ENCODE peak calls at places on chromosomes 11 and 22, in six cellular contexts. Z is tibial artery, P is tibial nerve, J is IMR-90, G is SK-N-SH, U is gastrocnemius medialis. D is an unnamed sample. For H3K9me3, the result is how much of the 10 kb centered on the place peaks cover.

GRCh38 chr11:61054927-61055562 is 47.2 kb upstream of the CD5 start:
- DNase-seq in Z (no peak), P (no peak), J (no peak), G (no peak), U (no peak), D (no peak)

GRCh38 chr11:116173506-116173905 is 599.3 kb downstream of the BUD13 start:
- DNase-seq in Z (no peak), P (no peak), J (no peak), G (no peak), U (no peak), D (no peak)

GRCh38 chr11:126578021-126578420 is 222.5 kb downstream of the ST3GAL4 start:
- DNase-seq in Z (no peak), P (no peak), J (no peak), G (no peak), U (no peak), D (no peak)

GRCh38 chr22:20052309-20053250 is 27.5 kb upstream of the DGCR8 start:
- DNase-seq in Z (no peak), P (no peak), J (no peak), G (no peak), U (no peak), D (no peak)

GRCh38 chr11:69308531-69308930 is 14.6 kb downstream of the MYEOV start:
- DNase-seq in Z (no peak), P (no peak), J (no peak), G (no peak), U (no peak), D (no peak)

GRCh38 chr22:27386186-27386585 is 415.4 kb downstream of the MN1 start:
- DNase-seq in Z (no peak), P (no peak), J (no peak), G (no peak), U (no peak), D (no peak)

GRCh38 chr11:71062199-71062598 is 190.2 kb downstream of the SHANK2 start:
- DNase-seq in Z (no peak), P (no peak), J (no peak), G (no peak), U (no peak), D (no peak)

GRCh38 chr11:1619449-1619848 is 2.5 kb downstream of the KRTAP5-4 start:
- DNase-seq in Z (no peak), P (no peak), J (peak), G (no peak), U (no peak), D (no peak)

GRCh38 chr22:18042685-18043084 is 18.3 kb upstream of the MICAL3 start:
- DNase-seq in Z (no peak), P (no peak), J (no peak), G (no peak), U (peak), D (no peak)

GRCh38 chr11:47264119-47264915 is 5.6 kb upstream of the MADD start:
- DNase-seq in Z (no peak), P (no peak), J (peak), G (no peak), U (no peak), D (no peak)

GRCh38 chr11:57641426-57641825 is 8.3 kb downstream of the YPEL4 start:
- DNase-seq in Z (no peak), P (no peak), J (peak), G (peak), U (no peak), D (peak)

GRCh38 chr11:78465169-78465942 is 47.7 kb upstream of the GAB2 start:
- DNase-seq in Z (no peak), P (no peak), J (no peak), G (no peak), U (no peak), D (no peak)

GRCh38 chr11:10604340-10604748 is 35.9 kb upstream of the LYVE1 start:
- DNase-seq in Z (peak), P (peak), J (peak), G (no peak), U (peak), D (peak)

GRCh38 chr11:100152751-100153150 is 534.3 kb upstream of the ARHGAP42 start:
- DNase-seq in Z (no peak), P (no peak), J (no peak), G (no peak), U (no peak), D (no peak)

GRCh38 chr11:119518746-119519382 is 95.9 kb upstream of the THY1 start:
- DNase-seq in Z (no peak), P (no peak), J (peak), G (no peak), U (no peak), D (peak)

GRCh38 chr11:59197990-59198389 is 14.7 kb downstream of the MPEG1 start:
- DNase-seq in Z (peak), P (peak), J (peak), G (no peak), U (peak), D (no peak)

GRCh38 chr22:20526628-20527355 is 19.4 kb downstream of the MED15 start:
- DNase-seq in Z (no peak), P (no peak), J (peak), G (no peak), U (no peak), D (no peak)

GRCh38 chr22:19719488-19720021 is 3.8 kb upstream of the GP1BB start:
- DNase-seq in Z (no peak), P (no peak), J (no peak), G (no peak), U (no peak), D (no peak)

GRCh38 chr11:126834149-126834548 is 166.4 kb downstream of the KIRREL3 start:
- DNase-seq in Z (no peak), P (no peak), J (peak), G (no peak), U (no peak), D (no peak)

GRCh38 chr22:44584256-44584902 is 86.3 kb upstream of the RTL6 start:
- DNase-seq in Z (no peak), P (no peak), J (no peak), G (no peak), U (peak), D (no peak)

GRCh38 chr11:34214961-34215805 is 109.8 kb downstream of the NAT10 start:
- DNase-seq in Z (no peak), P (no peak), J (peak), G (no peak), U (no peak), D (no peak)

GRCh38 chr11:1832181-1832988 is 2.4 kb upstream of the SYT8 start:
- DNase-seq in Z (no peak), P (no peak), J (no peak), G (peak), U (no peak), D (peak)

GRCh38 chr11:14119357-14119756 is 156.8 kb downstream of the SPON1 start:
- DNase-seq in Z (no peak), P (no peak), J (no peak), G (no peak), U (no peak), D (no peak)

GRCh38 chr22:37516456-37516855 is 2.8 kb downstream of the CARD10 start:
- DNase-seq in Z (no peak), P (no peak), J (no peak), G (no peak), U (no peak), D (no peak)

GRCh38 chr22:47456031-47456430 is 693.6 kb downstream of the TBC1D22A start:
- DNase-seq in Z (no peak), P (no peak), J (no peak), G (no peak), U (no peak), D (no peak)

GRCh38 chr22:47457509-47458300 is 695.3 kb downstream of the TBC1D22A start:
- DNase-seq in Z (no peak), P (no peak), J (no peak), G (no peak), U (no peak), D (no peak)

GRCh38 chr22:47457021-47457420 is 694.6 kb downstream of the TBC1D22A start:
- DNase-seq in Z (no peak), P (no peak), J (no peak), G (no peak), U (no peak), D (no peak)

GRCh38 chr22:47460870-47461269 is 698.4 kb downstream of the TBC1D22A start:
- DNase-seq in Z (no peak), P (no peak), J (no peak), G (no peak), U (no peak), D (no peak)

GRCh38 chr22:47458348-47458747 is 695.9 kb downstream of the TBC1D22A start:
- DNase-seq in Z (no peak), P (no peak), J (no peak), G (no peak), U (no peak), D (no peak)
- H3K9me3 ChIP-seq in Z (under half), P (under half), J (under half), G (under half), U (under half), D (under half)

GRCh38 chr11:20453657-20454316 is 66.3 kb downstream of the PRMT3 start:
- DNase-seq in Z (no peak), P (no peak), J (no peak), G (peak), U (no peak), D (no peak)

GRCh38 chr11:20459865-20460264 is 72.3 kb downstream of the PRMT3 start:
- DNase-seq in Z (no peak), P (no peak), J (no peak), G (no peak), U (no peak), D (no peak)

GRCh38 chr11:20457001-20457768 is 69.7 kb downstream of the PRMT3 start:
- DNase-seq in Z (no peak), P (no peak), J (no peak), G (no peak), U (no peak), D (no peak)

GRCh38 chr11:20458905-20459632 is 71.6 kb downstream of the PRMT3 start:
- DNase-seq in Z (no peak), P (no peak), J (no peak), G (peak), U (no peak), D (no peak)

DNA sequence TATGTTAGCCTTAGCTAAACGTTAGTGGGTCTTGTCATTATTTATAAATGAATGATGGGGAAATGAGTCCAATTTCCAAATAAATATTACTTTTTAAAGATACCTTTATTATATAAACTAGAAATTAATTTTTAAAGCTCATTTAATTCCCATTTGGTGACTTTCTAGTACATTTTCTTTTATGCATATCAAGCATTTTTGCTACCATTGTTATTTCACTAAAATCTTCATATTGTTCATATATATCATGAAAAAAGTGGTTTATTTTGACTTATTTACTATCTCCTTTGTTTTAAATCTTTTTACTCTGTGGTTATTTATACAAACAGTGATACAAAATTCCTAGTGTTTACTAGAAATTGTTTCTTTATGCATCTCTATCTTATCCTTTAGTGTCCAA is 70.4 kb downstream of the PRMT3 start:
- DNase-seq in Z (no peak), P (no peak), J (no peak), G (no peak), U (no peak), D (no peak)
- H3K4me3 ChIP-seq in Z (no peak), P (no peak), J (no peak), G (no peak), U (no peak), D (no peak)

GRCh38 chr11:6991227-6991626 is 28.9 kb downstream of the ZNF214 start:
- DNase-seq in Z (no peak), P (no peak), J (no peak), G (no peak), U (no peak), D (no peak)

GRCh38 chr11:6992026-6992425 is 28.1 kb downstream of the ZNF214 start:
- DNase-seq in Z (no peak), P (no peak), J (peak), G (no peak), U (no peak), D (no peak)

GRCh38 chr11:6992457-6993431 is 27.4 kb downstream of the ZNF214 start:
- DNase-seq in Z (no peak), P (no peak), J (peak), G (no peak), U (no peak), D (no peak)

DNA sequence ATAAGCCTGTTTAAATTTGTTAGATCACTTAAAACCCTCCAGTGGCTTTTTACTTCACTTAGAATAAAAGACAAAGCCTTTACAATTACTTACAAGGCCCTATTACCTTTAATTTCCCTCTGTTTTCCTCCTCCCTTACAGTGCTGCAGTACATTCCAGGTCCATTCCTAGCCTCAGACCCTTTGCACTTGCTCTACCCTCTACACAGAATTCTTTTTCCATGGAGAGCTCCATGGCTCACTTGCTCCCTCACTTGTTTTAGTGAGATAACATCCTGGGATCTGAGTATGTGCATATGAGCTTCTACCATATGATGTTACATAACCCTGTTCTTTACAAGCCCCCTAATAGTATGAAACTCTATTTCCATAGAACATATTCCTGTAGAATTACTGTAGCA is 24.4 kb downstream of the ZNF214 start:
- DNase-seq in Z (no peak), P (no peak), J (no peak), G (no peak), U (no peak), D (no peak)
- TF ChIP-seq CTCF in Z (no peak), P (no peak), J (no peak), G (no peak), U (no peak), D (no peak)

GRCh38 chr11:125551835-125552342 is 17.4 kb upstream of the EI24 start:
- DNase-seq in Z (no peak), P (no peak), J (no peak), G (no peak), U (no peak), D (no peak)
- H3K9me3 ChIP-seq in Z (under half), P (under half), J (under half), G (under half), U (under half), D (under half)

DNA sequence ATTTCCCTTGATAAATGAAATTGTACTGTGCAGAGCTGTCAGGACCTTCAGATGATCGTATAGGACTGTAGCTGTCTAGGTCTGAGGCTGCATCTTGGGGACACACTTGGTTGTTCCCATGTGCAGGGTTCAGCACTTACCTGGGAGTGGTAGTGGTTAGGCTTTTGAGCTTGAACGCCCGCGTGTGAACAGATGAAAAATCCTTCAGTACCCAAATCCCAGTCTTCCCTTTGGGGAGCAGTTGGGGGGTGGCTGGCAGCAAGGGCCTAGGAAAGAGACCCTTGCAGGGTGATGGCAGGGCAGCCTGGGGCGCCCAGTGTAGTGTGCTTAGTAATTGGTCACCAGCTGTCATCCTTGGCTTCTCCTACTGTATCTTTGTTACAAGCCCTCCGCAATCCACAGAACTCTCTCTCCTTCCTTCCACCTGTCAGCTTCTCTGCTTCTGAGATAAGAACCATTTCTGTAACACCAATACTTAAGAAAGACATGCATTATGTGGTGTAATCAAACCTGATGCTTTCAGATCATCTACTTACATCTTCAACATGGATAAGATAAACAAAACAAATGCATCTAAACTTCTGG is 64.6 kb downstream of the MORC2 start:
- DNase-seq in Z (no peak), P (no peak), J (no peak), G (no peak), U (no peak), D (no peak)
- H3K4me3 ChIP-seq in Z (no peak), P (no peak), J (no peak), G (no peak), U (no peak), D (no peak)

D was measured in DND-41.